ENCODE peak calls at places on chromosome 18, in six cellular contexts. One of them, this sample, is unnamed.

GRCh38 chr18:73597832-73598615 is 549.6 kb downstream of the FBXO15 start:
- DNase-seq in ovary: no peak
- DNase-seq in AG04450: no peak
- DNase-seq in tibial artery: no peak
- DNase-seq in fibroblast of the aortic adventitia: no peak
- DNase-seq in bronchial epithelial cell: no peak
- DNase-seq in this sample: no peak

GRCh38 chr18:54193786-54194185 is 30.7 kb downstream of the MBD2 start:
- DNase-seq in AG04450: no peak
- DNase-seq in ovary: no peak
- DNase-seq in tibial artery: no peak
- DNase-seq in bronchial epithelial cell: peak; percentile 56
- DNase-seq in fibroblast of the aortic adventitia: no peak
- DNase-seq in this sample: no peak

GRCh38 chr18:8705280-8705940 is at the start of gene MTCL1:
- DNase-seq in AG04450: no peak
- DNase-seq in ovary: no peak
- DNase-seq in fibroblast of the aortic adventitia: peak; percentile 31
- DNase-seq in tibial artery: no peak
- DNase-seq in bronchial epithelial cell: no peak
- DNase-seq in this sample: peak; percentile 73

GRCh38 chr18:5891361-5892215 is 3.7 kb downstream of the TMEM200C start:
- DNase-seq in ovary: no peak
- DNase-seq in bronchial epithelial cell: no peak
- DNase-seq in tibial artery: no peak
- DNase-seq in fibroblast of the aortic adventitia: no peak
- DNase-seq in AG04450: no peak
- DNase-seq in this sample: peak; percentile 30

GRCh38 chr18:56711706-56712445 is 60.7 kb downstream of the WDR7 start:
- DNase-seq in ovary: no peak
- DNase-seq in bronchial epithelial cell: no peak
- DNase-seq in AG04450: no peak
- DNase-seq in fibroblast of the aortic adventitia: peak; percentile 48
- DNase-seq in tibial artery: no peak
- DNase-seq in this sample: no peak

GRCh38 chr18:25262920-25263319 is 89.0 kb downstream of the ZNF521 start:
- DNase-seq in ovary: no peak
- DNase-seq in fibroblast of the aortic adventitia: peak; percentile 41
- DNase-seq in bronchial epithelial cell: no peak
- DNase-seq in AG04450: no peak
- DNase-seq in tibial artery: no peak
- DNase-seq in this sample: no peak

GRCh38 chr18:28063181-28063790 is 113.6 kb downstream of the CDH2 start:
- DNase-seq in AG04450: no peak
- DNase-seq in fibroblast of the aortic adventitia: peak; percentile 55
- DNase-seq in ovary: no peak
- DNase-seq in bronchial epithelial cell: peak; percentile 31
- DNase-seq in tibial artery: no peak
- DNase-seq in this sample: no peak

GRCh38 chr18:58529714-58530354 is 99.1 kb downstream of the ALPK2 start:
- DNase-seq in AG04450: peak; percentile 24
- DNase-seq in bronchial epithelial cell: peak; percentile 50
- DNase-seq in tibial artery: peak; percentile 44
- DNase-seq in ovary: no peak
- DNase-seq in fibroblast of the aortic adventitia: peak; percentile 73
- DNase-seq in this sample: peak; percentile 71

GRCh38 chr18:65415167-65415566 is 335.6 kb upstream of the CDH7 start:
- DNase-seq in AG04450: no peak
- DNase-seq in ovary: no peak
- DNase-seq in bronchial epithelial cell: peak; percentile 35
- DNase-seq in tibial artery: no peak
- DNase-seq in fibroblast of the aortic adventitia: no peak
- DNase-seq in this sample: no peak

GRCh38 chr18:55462652-55463051 is 125.3 kb downstream of the TCF4 start:
- DNase-seq in AG04450: no peak
- DNase-seq in fibroblast of the aortic adventitia: no peak
- DNase-seq in ovary: no peak
- DNase-seq in bronchial epithelial cell: no peak
- DNase-seq in tibial artery: no peak
- DNase-seq in this sample: no peak

GRCh38 chr18:49491534-49491856 is 4.5 kb upstream of the C18orf32 start:
- DNase-seq in bronchial epithelial cell: no peak
- DNase-seq in ovary: no peak
- DNase-seq in tibial artery: no peak
- DNase-seq in AG04450: no peak
- DNase-seq in fibroblast of the aortic adventitia: no peak
- DNase-seq in this sample: no peak

GRCh38 chr18:26470011-26470637 is 78.2 kb downstream of the KCTD1 start:
- DNase-seq in fibroblast of the aortic adventitia: no peak
- DNase-seq in tibial artery: no peak
- DNase-seq in AG04450: peak; percentile 55
- DNase-seq in bronchial epithelial cell: no peak
- DNase-seq in ovary: no peak
- DNase-seq in this sample: no peak

GRCh38 chr18:73283032-73283431 is 415.2 kb upstream of the NETO1 start:
- DNase-seq in AG04450: no peak
- DNase-seq in fibroblast of the aortic adventitia: no peak
- DNase-seq in bronchial epithelial cell: peak; percentile 64
- DNase-seq in tibial artery: no peak
- DNase-seq in ovary: no peak
- DNase-seq in this sample: no peak

GRCh38 chr18:74531043-74531442 is 3.3 kb upstream of the CNDP1 start:
- DNase-seq in tibial artery: no peak
- DNase-seq in bronchial epithelial cell: no peak
- DNase-seq in ovary: no peak
- DNase-seq in AG04450: no peak
- DNase-seq in fibroblast of the aortic adventitia: no peak
- DNase-seq in this sample: no peak

GRCh38 chr18:64645753-64646152 is 496.9 kb upstream of the LINC00305 start:
- DNase-seq in fibroblast of the aortic adventitia: no peak
- DNase-seq in tibial artery: no peak
- DNase-seq in bronchial epithelial cell: no peak
- DNase-seq in ovary: no peak
- DNase-seq in AG04450: no peak
- DNase-seq in this sample: no peak

GRCh38 chr18:697771-698170 is 14.7 kb downstream of the ENOSF1 start:
- DNase-seq in fibroblast of the aortic adventitia: no peak
- DNase-seq in bronchial epithelial cell: peak; percentile 74
- DNase-seq in tibial artery: no peak
- DNase-seq in AG04450: no peak
- DNase-seq in ovary: no peak
- DNase-seq in this sample: no peak

GRCh38 chr18:57230861-57231260 is 84.0 kb downstream of the BOD1L2 start:
- DNase-seq in bronchial epithelial cell: no peak
- DNase-seq in fibroblast of the aortic adventitia: no peak
- DNase-seq in ovary: no peak
- DNase-seq in AG04450: no peak
- DNase-seq in tibial artery: no peak
- DNase-seq in this sample: no peak

GRCh38 chr18:58721586-58722160 is 50.4 kb downstream of the MALT1 start:
- DNase-seq in AG04450: no peak
- DNase-seq in tibial artery: no peak
- DNase-seq in fibroblast of the aortic adventitia: no peak
- DNase-seq in ovary: no peak
- DNase-seq in bronchial epithelial cell: no peak
- DNase-seq in this sample: peak; percentile 41

GRCh38 chr18:68462148-68462547 is 252.8 kb downstream of the TMX3 start:
- DNase-seq in ovary: no peak
- DNase-seq in fibroblast of the aortic adventitia: no peak
- DNase-seq in AG04450: no peak
- DNase-seq in tibial artery: no peak
- DNase-seq in bronchial epithelial cell: no peak
- DNase-seq in this sample: no peak

GRCh38 chr18:62881509-62882016 is 166.2 kb downstream of the PHLPP1 start:
- DNase-seq in ovary: no peak
- DNase-seq in tibial artery: peak; percentile 52
- DNase-seq in fibroblast of the aortic adventitia: peak; percentile 97
- DNase-seq in bronchial epithelial cell: peak; percentile 91
- DNase-seq in AG04450: peak; percentile 72
- DNase-seq in this sample: no peak

GRCh38 chr18:38801640-38802039 is 1236.0 kb upstream of the CELF4 start:
- DNase-seq in tibial artery: no peak
- DNase-seq in ovary: no peak
- DNase-seq in fibroblast of the aortic adventitia: no peak
- DNase-seq in AG04450: no peak
- DNase-seq in bronchial epithelial cell: no peak
- DNase-seq in this sample: no peak

GRCh38 chr18:23662309-23663263 is at the start of gene ANKRD29:
- DNase-seq in ovary: peak; percentile 82
- DNase-seq in tibial artery: no peak
- DNase-seq in fibroblast of the aortic adventitia: peak; percentile 34
- DNase-seq in AG04450: no peak
- DNase-seq in bronchial epithelial cell: no peak
- DNase-seq in this sample: peak; percentile 51

GRCh38 chr18:11817229-11817628 is 34.0 kb upstream of the CHMP1B start:
- DNase-seq in fibroblast of the aortic adventitia: no peak
- DNase-seq in bronchial epithelial cell: no peak
- DNase-seq in ovary: no peak
- DNase-seq in tibial artery: no peak
- DNase-seq in AG04450: no peak
- DNase-seq in this sample: no peak

GRCh38 chr18:25351280-25351772 is 640 bp downstream of the ZNF521 start:
- DNase-seq in tibial artery: peak; percentile 23
- DNase-seq in fibroblast of the aortic adventitia: peak; percentile 10
- DNase-seq in AG04450: no peak
- DNase-seq in ovary: no peak
- DNase-seq in bronchial epithelial cell: no peak
- DNase-seq in this sample: no peak

GRCh38 chr18:2898131-2898640 is 51.4 kb downstream of the EMILIN2 start:
- DNase-seq in ovary: no peak
- DNase-seq in tibial artery: no peak
- DNase-seq in bronchial epithelial cell: peak; percentile 51
- DNase-seq in fibroblast of the aortic adventitia: no peak
- DNase-seq in AG04450: no peak
- DNase-seq in this sample: no peak

GRCh38 chr18:68721681-68722583 is 7.0 kb upstream of the TMX3 start:
- DNase-seq in ovary: no peak
- DNase-seq in tibial artery: no peak
- DNase-seq in AG04450: no peak
- DNase-seq in bronchial epithelial cell: no peak
- DNase-seq in fibroblast of the aortic adventitia: peak; percentile 62
- DNase-seq in this sample: no peak

GRCh38 chr18:12645751-12646203 is 12.1 kb downstream of the SPIRE1 start:
- DNase-seq in tibial artery: peak; percentile 65
- DNase-seq in fibroblast of the aortic adventitia: peak; percentile 72
- DNase-seq in ovary: no peak
- DNase-seq in AG04450: no peak
- DNase-seq in bronchial epithelial cell: peak; percentile 59
- DNase-seq in this sample: no peak

GRCh38 chr18:12782521-12782920 is 79.7 kb downstream of the PSMG2 start:
- DNase-seq in ovary: no peak
- DNase-seq in tibial artery: no peak
- DNase-seq in bronchial epithelial cell: no peak
- DNase-seq in fibroblast of the aortic adventitia: no peak
- DNase-seq in AG04450: no peak
- DNase-seq in this sample: no peak

GRCh38 chr18:71966791-71967190 is 577.4 kb downstream of the CBLN2 start:
- DNase-seq in fibroblast of the aortic adventitia: no peak
- DNase-seq in bronchial epithelial cell: no peak
- DNase-seq in AG04450: no peak
- DNase-seq in tibial artery: no peak
- DNase-seq in ovary: no peak
- DNase-seq in this sample: no peak
- H3K4me3 ChIP-seq in fibroblast of the aortic adventitia: no peak overlapping the region
- H3K4me3 ChIP-seq in bronchial epithelial cell: no peak overlapping the region
- H3K4me3 ChIP-seq in AG04450: no peak overlapping the region
- H3K4me3 ChIP-seq in tibial artery: no peak overlapping the region
- H3K4me3 ChIP-seq in ovary: no peak overlapping the region
- H3K4me3 ChIP-seq in this sample: no peak overlapping the region

DNA sequence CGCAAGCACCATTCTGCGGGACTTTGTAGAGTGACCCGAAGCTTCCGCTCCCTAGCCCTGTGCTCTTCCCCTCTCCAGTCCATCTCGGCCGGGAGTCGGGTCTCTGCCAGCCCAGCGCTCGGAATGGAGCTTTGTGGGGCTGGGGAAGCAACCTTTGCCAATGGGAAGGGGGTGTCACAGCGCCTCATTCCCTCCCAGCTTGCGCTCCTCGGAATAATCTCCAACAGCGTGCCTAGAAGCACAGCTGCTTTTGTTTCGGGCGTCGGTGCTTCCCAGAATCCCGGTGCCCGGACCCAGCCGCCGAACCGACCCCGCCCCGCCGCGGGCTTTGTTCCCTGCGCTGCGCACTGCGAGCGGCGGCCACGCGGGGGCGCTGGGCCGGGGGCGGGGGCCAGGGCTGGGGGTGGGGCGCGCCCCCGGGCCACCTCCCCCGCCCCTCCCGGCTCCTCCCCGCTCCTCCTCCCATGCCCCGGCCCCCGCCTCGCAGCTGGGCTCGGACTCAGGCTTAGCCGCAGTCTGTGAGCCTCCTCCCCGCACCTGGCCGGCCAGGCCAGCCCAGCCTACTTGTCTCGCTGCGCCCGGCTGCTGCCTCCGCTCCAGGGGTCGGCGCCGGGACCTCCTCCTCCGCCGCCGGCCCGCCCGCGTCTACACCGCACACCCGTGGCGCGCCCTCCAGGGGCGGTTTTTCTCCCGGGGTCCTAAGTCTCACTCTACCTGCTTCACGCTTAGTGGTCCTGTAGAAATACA is 77.7 kb upstream of the SMAD2 start:
- DNase-seq in AG04450: no peak
- DNase-seq in tibial artery: no peak
- DNase-seq in bronchial epithelial cell: no peak
- DNase-seq in ovary: peak; percentile 82
- DNase-seq in fibroblast of the aortic adventitia: no peak
- DNase-seq in this sample: peak; percentile 86
- H3K4me3 ChIP-seq in AG04450: peak overlapping the region; percentile 60
- H3K4me3 ChIP-seq in tibial artery: peak overlapping the region; percentile 56
- H3K4me3 ChIP-seq in bronchial epithelial cell: peak overlapping the region; percentile 47
- H3K4me3 ChIP-seq in ovary: peak overlapping the region; percentile 35
- H3K4me3 ChIP-seq in fibroblast of the aortic adventitia: peak overlapping the region; percentile 66
- H3K4me3 ChIP-seq in this sample: peak overlapping the region; percentile 78

GRCh38 chr18:40094441-40094840 is 1860.6 kb upstream of the PIK3C3 start:
- DNase-seq in ovary: no peak
- DNase-seq in AG04450: no peak
- DNase-seq in bronchial epithelial cell: peak; percentile 5
- DNase-seq in tibial artery: no peak
- DNase-seq in fibroblast of the aortic adventitia: no peak
- DNase-seq in this sample: no peak
- H3K4me3 ChIP-seq in ovary: no peak overlapping the region
- H3K4me3 ChIP-seq in AG04450: no peak overlapping the region
- H3K4me3 ChIP-seq in bronchial epithelial cell: no peak overlapping the region
- H3K4me3 ChIP-seq in tibial artery: no peak overlapping the region
- H3K4me3 ChIP-seq in fibroblast of the aortic adventitia: no peak overlapping the region
- H3K4me3 ChIP-seq in this sample: no peak overlapping the region

DNA sequence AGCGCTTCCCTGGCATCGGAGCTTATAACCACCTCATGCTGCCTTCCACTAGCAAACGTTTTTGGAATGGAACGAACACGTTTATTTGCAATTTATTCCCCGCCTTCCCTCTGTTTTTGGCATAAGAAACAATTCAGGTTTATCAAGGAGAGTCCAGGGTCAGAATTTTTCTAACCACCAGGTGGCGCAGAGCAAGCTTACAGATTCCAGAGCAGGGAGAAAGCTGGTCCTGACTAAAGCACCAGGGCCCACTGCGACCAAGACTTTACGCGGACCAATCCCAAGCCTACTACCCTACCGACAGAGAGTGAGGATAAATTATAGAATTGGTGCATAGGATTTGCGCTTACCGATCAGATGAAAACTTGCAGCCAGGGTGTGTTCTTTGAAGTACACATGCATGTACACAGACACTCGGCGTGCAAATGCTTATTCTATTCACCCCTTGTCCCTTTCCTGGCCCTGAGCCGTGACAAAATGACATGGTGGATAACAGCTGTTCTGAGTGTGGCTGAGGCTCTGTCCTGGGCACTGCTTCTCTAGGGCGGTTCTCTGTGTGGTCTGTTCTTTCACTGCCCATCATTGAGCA is 34.7 kb downstream of the NAPG start:
- DNase-seq in fibroblast of the aortic adventitia: peak; percentile 83
- DNase-seq in ovary: peak; percentile 73
- DNase-seq in tibial artery: peak; percentile 83
- DNase-seq in AG04450: peak; percentile 53
- DNase-seq in bronchial epithelial cell: peak; percentile 60
- DNase-seq in this sample: peak; percentile 72
- H3K4me3 ChIP-seq in fibroblast of the aortic adventitia: no peak overlapping the region
- H3K4me3 ChIP-seq in ovary: no peak overlapping the region
- H3K4me3 ChIP-seq in tibial artery: peak overlapping the region; percentile 40
- H3K4me3 ChIP-seq in AG04450: peak overlapping the region; percentile 31
- H3K4me3 ChIP-seq in bronchial epithelial cell: peak overlapping the region; percentile 6
- H3K4me3 ChIP-seq in this sample: peak overlapping the region; percentile 1